ENCODE peak calls at places on chromosome 19, in nine cellular contexts. L is CD4-positive, CD25-positive, alpha-beta regulatory T cell; J is keratinocyte; A is HEK293T; F is activated B cell treated with CpG ODN at 0.5 μM for 24 hours; C is T-helper 1 cell; M is mammary epithelial cell; K is lower leg skin; W is HFF-Myc. X is an unnamed sample.

GRCh38 chr19:50669319-50670101 is 20.3 kb downstream of the C19orf81 start:
- DNase-seq in J (no peak), W (no peak), A (peak; percentile 60), L (peak; percentile 42), C (no peak), K (no peak), M (no peak), F (peak; percentile 34), X (peak; percentile 20)

GRCh38 chr19:46812898-46813569 is 24.6 kb upstream of the SLC1A5 start:
- DNase-seq in W (no peak), L (no peak), M (no peak), F (no peak), K (no peak), C (no peak), A (no peak), J (no peak), X (no peak)

GRCh38 chr19:2636142-2636896 is 66.2 kb downstream of the GNG7 start:
- DNase-seq in W (no peak), L (no peak), C (no peak), F (no peak), M (no peak), A (no peak), J (no peak), K (no peak), X (no peak)

GRCh38 chr19:5943623-5944022 is 29.6 kb downstream of the CAPS start:
- DNase-seq in F (no peak), A (no peak), M (no peak), W (no peak), J (no peak), C (no peak), L (no peak), K (no peak), X (no peak)

GRCh38 chr19:39411006-39411831 is 1.2 kb upstream of the PLEKHG2 start:
- DNase-seq in W (no peak), M (peak; percentile 53), L (no peak), A (no peak), J (no peak), C (no peak), F (peak; percentile 34), K (peak; percentile 92), X (peak; percentile 70)

GRCh38 chr19:45863840-45864628 is at the start of gene FOXA3:
- DNase-seq in K (no peak), M (no peak), W (no peak), L (peak; percentile 60), F (peak; percentile 63), C (no peak), A (peak; percentile 71), J (no peak), X (no peak)

GRCh38 chr19:2665103-2665502 is 37.4 kb downstream of the GNG7 start:
- DNase-seq in C (no peak), J (no peak), M (no peak), F (no peak), W (no peak), K (no peak), A (no peak), L (no peak), X (no peak)

GRCh38 chr19:54650108-54650666 is 12.6 kb upstream of the LILRB4 start:
- DNase-seq in F (no peak), W (no peak), L (no peak), M (no peak), C (no peak), J (no peak), K (no peak), A (no peak), X (no peak)

GRCh38 chr19:45468159-45468651 is 409 bp downstream of the FOSB start:
- DNase-seq in F (peak; percentile 62), K (peak; percentile 92), J (no peak), W (no peak), C (peak; percentile 35), A (no peak), M (no peak), L (peak; percentile 55), X (peak; percentile 26)

GRCh38 chr19:21322528-21322927 is 6.7 kb downstream of the ZNF708 start:
- DNase-seq in L (no peak), F (no peak), J (no peak), K (no peak), C (no peak), W (no peak), A (no peak), M (peak; percentile 54), X (peak; percentile 45)

GRCh38 chr19:10927691-10928562 is 512 bp downstream of the YIPF2 start:
- DNase-seq in J (no peak), C (no peak), W (no peak), A (no peak), F (no peak), L (peak; percentile 25), M (no peak), K (no peak), X (no peak)

GRCh38 chr19:40528078-40528477 is 48.6 kb upstream of the SHKBP1 start:
- DNase-seq in C (no peak), J (no peak), K (no peak), F (no peak), W (no peak), A (no peak), M (no peak), L (no peak), X (no peak)

GRCh38 chr19:18795540-18795939 is 4.4 kb upstream of the COMP start:
- DNase-seq in F (no peak), L (no peak), K (no peak), M (no peak), C (no peak), A (no peak), W (no peak), J (no peak), X (no peak)

GRCh38 chr19:10699650-10700335 is 1.4 kb upstream of the QTRT1 start:
- DNase-seq in A (peak; percentile 46), J (no peak), C (peak; percentile 57), F (peak; percentile 28), L (peak; percentile 77), W (no peak), M (peak; percentile 30), K (no peak), X (peak; percentile 68)

GRCh38 chr19:40791349-40791748 is 7.6 kb upstream of the EGLN2 start:
- DNase-seq in W (no peak), A (no peak), F (no peak), K (no peak), C (no peak), M (no peak), L (no peak), J (no peak), X (no peak)

GRCh38 chr19:1651061-1651547 is 1.3 kb downstream of the TCF3 start:
- DNase-seq in K (no peak), J (no peak), C (peak; percentile 44), W (no peak), L (peak; percentile 69), M (no peak), F (peak; percentile 49), A (no peak), X (no peak)

GRCh38 chr19:23764781-23765180 is 6.1 kb upstream of the ZNF681 start:
- DNase-seq in C (no peak), J (no peak), M (no peak), L (no peak), F (no peak), K (no peak), W (no peak), A (no peak), X (no peak)

GRCh38 chr19:7976461-7976860 is 29.0 kb downstream of the ELAVL1 start:
- DNase-seq in K (no peak), J (no peak), W (no peak), C (no peak), M (no peak), L (no peak), F (no peak), A (no peak), X (no peak)

GRCh38 chr19:2239771-2240770 is 3.4 kb downstream of the SF3A2 start:
- DNase-seq in K (no peak), A (no peak), J (no peak), C (no peak), F (no peak), L (peak; percentile 76), W (no peak), M (no peak), X (no peak)

GRCh38 chr19:46373573-46374359 is 26.9 kb downstream of the PPP5C start:
- DNase-seq in M (peak; percentile 99), F (no peak), J (peak; percentile 99), L (no peak), K (peak; percentile 95), W (no peak), C (no peak), A (no peak), X (no peak)

GRCh38 chr19:10836478-10837325 is 690 bp upstream of the TMED1 start:
- DNase-seq in W (peak; percentile 73), C (peak; percentile 65), K (peak; percentile 96), M (peak; percentile 84), L (peak; percentile 91), F (no peak), A (peak; percentile 76), J (peak; percentile 54), X (no peak)

GRCh38 chr19:6018786-6019185 is 40.8 kb upstream of the RANBP3 start:
- DNase-seq in W (no peak), K (no peak), F (no peak), L (peak; percentile 32), M (no peak), A (no peak), J (no peak), C (no peak), X (no peak)

GRCh38 chr19:55597493-55597892 is 1.8 kb downstream of the FIZ1 start:
- DNase-seq in J (no peak), W (no peak), A (no peak), K (no peak), F (no peak), M (no peak), L (no peak), C (no peak), X (no peak)

GRCh38 chr19:48737360-48737998 is 2.9 kb downstream of the RASIP1 start:
- DNase-seq in J (no peak), L (no peak), A (peak; percentile 78), K (no peak), F (no peak), W (no peak), C (no peak), M (no peak), X (no peak)

GRCh38 chr19:47723573-47723923 is 10.3 kb downstream of the EHD2 start:
- DNase-seq in W (no peak), K (no peak), J (no peak), F (no peak), L (no peak), A (no peak), M (peak; percentile 77), C (no peak), X (peak; percentile 55)

GRCh38 chr19:46480409-46480808 is 9.0 kb upstream of the PNMA8A start:
- DNase-seq in K (no peak), W (no peak), M (no peak), L (no peak), A (peak; percentile 51), C (no peak), F (no peak), J (no peak), X (no peak)

GRCh38 chr19:7973883-7974282 is 30.4 kb upstream of the TIMM44 start:
- DNase-seq in F (no peak), K (no peak), L (no peak), A (no peak), W (no peak), J (no peak), C (no peak), M (no peak), X (no peak)

GRCh38 chr19:36054733-36055686 is at the start of gene WDR62:
- DNase-seq in L (peak; percentile 95), W (no peak), F (peak; percentile 94), M (peak; percentile 91), K (peak; percentile 98), J (no peak), C (peak; percentile 91), A (peak; percentile 93), X (peak; percentile 86)

GRCh38 chr19:33408538-33408937 is 35.0 kb downstream of the CEBPG start:
- DNase-seq in W (no peak), L (no peak), J (no peak), A (no peak), F (no peak), K (no peak), M (no peak), C (no peak), X (no peak)

GRCh38 chr19:48997972-48998371 is 4.3 kb downstream of the RUVBL2 start:
- DNase-seq in K (no peak), A (peak; percentile 63), C (no peak), J (no peak), W (no peak), M (no peak), L (peak; percentile 67), F (no peak), X (no peak)

GRCh38 chr19:45368737-45369340 is 1.5 kb downstream of the ERCC2 start:
- DNase-seq in L (no peak), A (no peak), M (no peak), C (no peak), F (no peak), J (no peak), K (no peak), W (no peak), X (no peak)

X was measured in tibial nerve.